ENCODE peak calls at places on chromosomes 5 and 9, in ten cellular contexts. W is activated T-cell treated with anti-CD3 and anti-CD28 coated beads, Interleukin-2, amount 50 U/mL, for 24 hours; C is fibroblast of pulmonary artery; A is stomach; E is omental fat pad; F is NCI-H1105 treated with DMSO at 0.1 percent for 48 hours; I is OCI-LY7; Z is NCI-H345; H is GM13976; R is fibroblast of lung. V is an unnamed sample.

GRCh38 chr5:36530249-36530648 is 76.2 kb upstream of the SLC1A3 start:
- DNase-seq in W (no peak), C (no peak), A (no peak), E (no peak), F (no peak), I (no peak), Z (no peak), H (no peak), R (no peak), V (no peak)

GRCh38 chr9:86287013-86287412 is 4.7 kb upstream of the ISCA1 start:
- DNase-seq in W (no peak), C (peak), A (no peak), E (no peak), F (no peak), I (peak), Z (peak), H (no peak), R (peak), V (peak)

GRCh38 chr5:125342938-125343401 is 596.5 kb upstream of the ZNF608 start:
- DNase-seq in W (no peak), C (peak), A (no peak), E (no peak), F (no peak), I (no peak), Z (no peak), H (no peak), R (peak), V (no peak)

GRCh38 chr9:127336708-127337352 is 60.1 kb upstream of the SLC2A8 start:
- DNase-seq in W (no peak), C (peak), A (peak), E (peak), F (no peak), I (no peak), Z (no peak), H (no peak), R (peak), V (peak)

GRCh38 chr9:124632077-124632621 is 125.0 kb upstream of the NR5A1 start:
- DNase-seq in W (no peak), C (peak), A (no peak), E (no peak), F (no peak), I (no peak), Z (no peak), H (no peak), R (peak), V (no peak)

GRCh38 chr5:10740384-10740783 is 20.6 kb downstream of the DAP start:
- DNase-seq in W (no peak), C (no peak), A (no peak), E (no peak), F (no peak), I (no peak), Z (no peak), H (no peak), R (no peak), V (no peak)

GRCh38 chr5:40796487-40796889 is 1.7 kb downstream of the PRKAA1 start:
- DNase-seq in W (no peak), C (peak), A (no peak), E (no peak), F (no peak), I (peak), Z (no peak), H (no peak), R (peak), V (peak)

GRCh38 chr9:113614843-113615648 is 151.5 kb downstream of the RGS3 start:
- DNase-seq in W (no peak), C (peak), A (no peak), E (no peak), F (no peak), I (no peak), Z (no peak), H (peak), R (peak), V (no peak)

GRCh38 chr9:92711844-92712243 is 41.9 kb upstream of the IPPK start:
- DNase-seq in W (no peak), C (no peak), A (no peak), E (no peak), F (no peak), I (no peak), Z (no peak), H (peak), R (no peak), V (peak)

GRCh38 chr9:138098116-138098907 is 220.7 kb downstream of the CACNA1B start:
- DNase-seq in W (peak), C (no peak), A (peak), E (no peak), F (no peak), I (no peak), Z (no peak), H (peak), R (no peak), V (no peak)

GRCh38 chr5:83516962-83517750 is 45.6 kb downstream of the VCAN start:
- DNase-seq in W (no peak), C (peak), A (no peak), E (no peak), F (no peak), I (no peak), Z (no peak), H (no peak), R (no peak), V (no peak)

GRCh38 chr5:112419596-112420110 is 576 bp upstream of the EPB41L4A start:
- DNase-seq in W (peak), C (peak), A (peak), E (no peak), F (peak), I (no peak), Z (peak), H (peak), R (peak), V (peak)

GRCh38 chr9:77533678-77534077 is 114.4 kb downstream of the GNA14 start:
- DNase-seq in W (no peak), C (no peak), A (no peak), E (no peak), F (no peak), I (no peak), Z (no peak), H (no peak), R (no peak), V (peak)

GRCh38 chr9:91939953-91940352 is 10.1 kb downstream of the ROR2 start:
- DNase-seq in W (no peak), C (no peak), A (peak), E (no peak), F (no peak), I (no peak), Z (no peak), H (no peak), R (no peak), V (no peak)

GRCh38 chr5:73304381-73304780 is 131.4 kb downstream of the TMEM174 start:
- DNase-seq in W (no peak), C (no peak), A (no peak), E (no peak), F (no peak), I (no peak), Z (no peak), H (no peak), R (no peak), V (no peak)

GRCh38 chr5:121189569-121190305 is 661.9 kb upstream of the FTMT start:
- DNase-seq in W (no peak), C (peak), A (no peak), E (no peak), F (peak), I (no peak), Z (no peak), H (no peak), R (peak), V (peak)

GRCh38 chr9:35579130-35579529 is 25.9 kb upstream of the TESK1 start:
- DNase-seq in W (no peak), C (no peak), A (no peak), E (no peak), F (no peak), I (no peak), Z (no peak), H (no peak), R (no peak), V (no peak)

GRCh38 chr9:135523521-135524129 is 2.4 kb downstream of the LCN1 start:
- DNase-seq in W (no peak), C (no peak), A (peak), E (peak), F (no peak), I (no peak), Z (no peak), H (no peak), R (no peak), V (no peak)

GRCh38 chr5:95283761-95284511 is 958 bp downstream of the MCTP1 start:
- DNase-seq in W (peak), C (no peak), A (peak), E (no peak), F (peak), I (no peak), Z (peak), H (peak), R (peak), V (peak)

GRCh38 chr9:3662671-3663070 is 136.9 kb upstream of the RFX3 start:
- DNase-seq in W (no peak), C (peak), A (no peak), E (no peak), F (no peak), I (no peak), Z (no peak), H (no peak), R (peak), V (no peak)

GRCh38 chr5:95892784-95893354 is 68.8 kb downstream of the ELL2 start:
- DNase-seq in W (no peak), C (peak), A (peak), E (no peak), F (no peak), I (peak), Z (no peak), H (peak), R (peak), V (peak)

GRCh38 chr9:109315889-109316640 is 4.8 kb downstream of the EPB41L4B start:
- DNase-seq in W (no peak), C (peak), A (peak), E (peak), F (peak), I (no peak), Z (peak), H (no peak), R (peak), V (peak)

GRCh38 chr5:170070556-170071412 is 34.9 kb upstream of the FOXI1 start:
- DNase-seq in W (no peak), C (peak), A (no peak), E (no peak), F (no peak), I (peak), Z (no peak), H (no peak), R (peak), V (peak)

GRCh38 chr9:98218562-98219363 is 26.3 kb upstream of the CORO2A start:
- DNase-seq in W (no peak), C (no peak), A (peak), E (no peak), F (no peak), I (no peak), Z (no peak), H (no peak), R (peak), V (no peak)

GRCh38 chr9:133545494-133546286 is 11.2 kb downstream of the ADAMTSL2 start:
- DNase-seq in W (no peak), C (peak), A (no peak), E (no peak), F (no peak), I (no peak), Z (no peak), H (no peak), R (no peak), V (peak)

V was measured in dermis blood vessel endothelial cell.